ENCODE peak calls at places on chromosome 3, in six cellular contexts. K is HL-60, S is AG04450, B is brain microvascular endothelial cell, H is right lobe of liver, Z is endodermal cell. X is an unnamed sample.

GRCh38 chr3:131421301-131421700 is 39.7 kb downstream of the NUDT16 start:
- DNase-seq in K (no peak), S (no peak), B (no peak), H (no peak), Z (no peak), X (no peak)

GRCh38 chr3:180189310-180189648 is 152.5 kb upstream of the PEX5L start:
- DNase-seq in K (no peak), S (no peak), B (no peak), H (no peak), Z (no peak), X (no peak)

GRCh38 chr3:69197455-69197854 is 75.1 kb upstream of the LMOD3 start:
- DNase-seq in K (no peak), S (no peak), B (no peak), H (no peak), Z (no peak), X (no peak)

GRCh38 chr3:101084404-101084803 is 91.2 kb upstream of the ABI3BP start:
- DNase-seq in K (no peak), S (no peak), B (no peak), H (no peak), Z (no peak), X (no peak)

GRCh38 chr3:192917508-192918274 is at the start of gene MB21D2:
- DNase-seq in K (peak), S (peak), B (peak), H (peak), Z (peak), X (peak)

GRCh38 chr3:70067860-70068479 is 68.4 kb downstream of the SAMMSON start:
- DNase-seq in K (no peak), S (no peak), B (peak), H (no peak), Z (no peak), X (no peak)

GRCh38 chr3:101701696-101702634 is 15.4 kb upstream of the RPL24 start:
- DNase-seq in K (no peak), S (no peak), B (no peak), H (no peak), Z (no peak), X (no peak)

GRCh38 chr3:30073622-30074021 is 532.8 kb upstream of the TGFBR2 start:
- DNase-seq in K (no peak), S (no peak), B (no peak), H (no peak), Z (no peak), X (peak)

GRCh38 chr3:72336821-72337479 is 511.3 kb downstream of the SHQ1 start:
- DNase-seq in K (no peak), S (no peak), B (peak), H (peak), Z (peak), X (peak)

GRCh38 chr3:109336272-109336957 is 931 bp downstream of the DPPA4 start:
- DNase-seq in K (no peak), S (no peak), B (peak), H (peak), Z (peak), X (no peak)

DNA sequence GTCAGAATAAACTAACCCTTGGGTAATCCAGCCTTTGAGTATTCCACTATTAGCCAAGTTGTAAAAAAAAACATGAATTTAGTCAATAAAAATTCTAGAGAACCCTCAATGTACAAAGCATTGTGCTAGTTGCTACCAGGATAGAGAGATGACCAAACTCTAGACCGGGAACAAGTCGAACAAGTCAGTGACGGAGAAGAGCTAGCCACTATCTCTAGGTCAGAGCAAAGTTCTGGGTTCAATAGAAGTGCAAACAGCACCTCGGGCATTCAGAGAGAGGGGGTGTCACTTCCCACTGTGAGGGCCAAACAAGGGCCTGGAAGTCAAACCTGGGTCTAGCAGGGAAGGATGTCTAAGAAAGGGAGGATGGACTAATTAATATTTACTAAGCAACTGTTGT is 2.3 kb upstream of the ADCY5 start:
- DNase-seq in K (no peak), S (no peak), B (no peak), H (no peak), Z (no peak), X (no peak)
- H3K4me3 ChIP-seq in K (no peak), S (no peak), B (no peak), H (no peak), Z (no peak), X (no peak)

DNA sequence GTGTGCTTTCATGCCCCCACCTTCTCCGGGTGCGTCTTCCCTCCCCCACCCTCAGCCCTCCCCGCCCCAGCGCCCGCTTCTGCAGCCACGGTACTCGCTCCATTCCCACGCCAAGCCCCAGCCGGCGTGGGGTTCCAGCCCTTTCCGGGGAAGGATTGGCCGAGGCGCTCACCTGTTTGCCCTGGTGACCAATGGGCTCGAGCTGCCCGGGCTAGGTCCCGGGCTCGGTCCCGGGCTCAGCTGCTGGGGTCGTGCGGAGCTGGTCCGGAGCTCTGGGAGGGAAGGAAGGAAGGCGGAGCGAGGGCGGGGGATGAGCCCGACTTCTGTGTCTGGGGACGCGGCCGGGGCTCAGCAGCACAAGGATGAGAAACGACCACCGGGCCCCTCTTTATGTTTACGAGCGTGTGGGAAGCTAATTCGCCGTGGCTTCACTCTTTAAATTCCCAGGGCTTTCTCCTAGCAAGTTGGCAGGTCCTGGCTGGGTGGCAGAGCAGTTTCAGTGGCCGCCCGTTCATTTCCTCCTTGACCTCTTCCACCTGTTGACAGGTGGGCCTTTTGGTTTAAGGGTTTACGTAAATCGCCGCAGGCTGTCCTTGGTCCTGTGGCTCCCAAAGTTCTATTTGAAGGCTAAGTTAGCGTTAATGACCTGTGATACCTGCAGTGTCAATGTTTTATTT is at the start of gene IGSF10:
- DNase-seq in K (no peak), S (no peak), B (no peak), H (peak), Z (peak), X (no peak)
- H3K4me3 ChIP-seq in K (no peak), S (peak), B (peak), H (peak), Z (peak), X (peak)

DNA sequence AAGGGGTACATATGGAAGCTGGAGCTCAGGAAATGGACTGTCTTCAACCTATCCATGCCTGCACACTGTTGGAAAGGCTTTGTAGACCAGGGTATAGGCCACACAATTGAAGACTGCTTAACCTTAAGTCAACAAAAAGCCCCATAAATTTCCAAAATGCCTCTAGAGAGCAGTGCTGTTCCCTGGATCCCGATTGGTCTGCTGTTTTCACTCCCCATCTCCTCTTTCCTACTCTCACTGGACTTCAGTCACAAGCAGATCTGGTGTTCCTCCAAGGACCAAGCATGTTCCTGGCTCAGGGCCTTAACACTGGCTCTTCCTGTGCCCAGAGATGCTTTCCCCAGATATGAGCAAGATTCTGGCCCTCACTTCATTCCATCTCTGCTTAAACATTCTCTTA is 22.8 kb upstream of the LRRC34 start:
- DNase-seq in K (no peak), S (no peak), B (no peak), H (no peak), Z (no peak), X (no peak)
- H3K4me3 ChIP-seq in K (no peak), S (no peak), B (no peak), H (no peak), Z (no peak), X (no peak)

GRCh38 chr3:23129062-23129461 is 74.1 kb upstream of the UBE2E2 start:
- DNase-seq in K (no peak), S (no peak), B (no peak), H (no peak), Z (no peak), X (no peak)
- H3K4me3 ChIP-seq in K (no peak), S (peak), B (no peak), H (no peak), Z (no peak), X (peak)

GRCh38 chr3:150342951-150343468 is 65.1 kb upstream of the TSC22D2 start:
- DNase-seq in K (no peak), S (no peak), B (no peak), H (no peak), Z (no peak), X (no peak)

GRCh38 chr3:150346956-150347863 is 60.9 kb upstream of the TSC22D2 start:
- DNase-seq in K (no peak), S (no peak), B (peak), H (no peak), Z (no peak), X (no peak)

GRCh38 chr3:150344079-150344478 is 64.0 kb upstream of the TSC22D2 start:
- DNase-seq in K (no peak), S (no peak), B (no peak), H (no peak), Z (no peak), X (no peak)

GRCh38 chr3:150341893-150342292 is 66.2 kb upstream of the TSC22D2 start:
- DNase-seq in K (no peak), S (no peak), B (no peak), H (no peak), Z (no peak), X (no peak)

GRCh38 chr3:150345021-150345538 is 63.0 kb upstream of the TSC22D2 start:
- DNase-seq in K (no peak), S (no peak), B (no peak), H (no peak), Z (peak), X (no peak)
- H3K4me3 ChIP-seq in K (no peak), S (no peak), B (no peak), H (no peak), Z (no peak), X (no peak)

GRCh38 chr3:123025642-123026521 is 1.7 kb downstream of the SEMA5B start:
- DNase-seq in K (peak), S (no peak), B (no peak), H (no peak), Z (peak), X (no peak)

GRCh38 chr3:123031051-123031450 is 3.5 kb upstream of the SEMA5B start:
- DNase-seq in K (no peak), S (no peak), B (no peak), H (no peak), Z (peak), X (no peak)

GRCh38 chr3:123026551-123027291 is 842 bp downstream of the SEMA5B start:
- DNase-seq in K (no peak), S (no peak), B (no peak), H (peak), Z (peak), X (no peak)

GRCh38 chr3:123027292-123028232 is at the start of gene SEMA5B:
- DNase-seq in K (no peak), S (no peak), B (no peak), H (peak), Z (peak), X (no peak)

DNA sequence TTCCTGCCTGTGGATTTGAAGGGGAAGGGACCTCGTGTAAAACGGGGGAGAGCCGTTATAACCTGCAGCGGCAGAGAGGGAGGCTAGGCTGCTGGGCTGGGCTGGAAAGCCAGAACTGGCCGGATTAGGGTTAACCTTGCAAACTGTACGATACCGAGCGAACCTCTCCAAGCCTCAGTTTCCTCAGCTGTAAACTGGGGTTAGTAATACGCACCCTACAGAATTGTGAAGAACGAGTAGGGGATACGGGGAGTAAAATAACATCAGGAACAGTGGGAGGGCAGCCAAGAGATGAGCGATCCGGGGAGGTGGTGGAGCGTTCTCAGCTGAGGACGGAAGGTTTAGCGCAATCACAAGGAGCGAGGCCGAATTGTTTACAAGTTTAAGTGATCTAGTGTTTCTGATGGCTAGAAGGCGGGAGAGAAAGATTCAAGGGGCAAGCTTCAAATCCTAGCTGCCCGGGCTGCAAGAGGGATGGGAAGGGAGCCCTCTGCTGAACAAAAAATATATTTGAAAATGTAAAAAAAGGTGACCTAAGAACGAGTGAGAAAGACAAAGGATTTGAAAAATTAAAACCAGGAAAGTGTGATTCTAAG is 768 bp upstream of the SEMA5B start:
- DNase-seq in K (peak), S (peak), B (peak), H (no peak), Z (peak), X (peak)
- H3K4me3 ChIP-seq in K (peak), S (peak), B (peak), H (peak), Z (peak), X (peak)

DNA sequence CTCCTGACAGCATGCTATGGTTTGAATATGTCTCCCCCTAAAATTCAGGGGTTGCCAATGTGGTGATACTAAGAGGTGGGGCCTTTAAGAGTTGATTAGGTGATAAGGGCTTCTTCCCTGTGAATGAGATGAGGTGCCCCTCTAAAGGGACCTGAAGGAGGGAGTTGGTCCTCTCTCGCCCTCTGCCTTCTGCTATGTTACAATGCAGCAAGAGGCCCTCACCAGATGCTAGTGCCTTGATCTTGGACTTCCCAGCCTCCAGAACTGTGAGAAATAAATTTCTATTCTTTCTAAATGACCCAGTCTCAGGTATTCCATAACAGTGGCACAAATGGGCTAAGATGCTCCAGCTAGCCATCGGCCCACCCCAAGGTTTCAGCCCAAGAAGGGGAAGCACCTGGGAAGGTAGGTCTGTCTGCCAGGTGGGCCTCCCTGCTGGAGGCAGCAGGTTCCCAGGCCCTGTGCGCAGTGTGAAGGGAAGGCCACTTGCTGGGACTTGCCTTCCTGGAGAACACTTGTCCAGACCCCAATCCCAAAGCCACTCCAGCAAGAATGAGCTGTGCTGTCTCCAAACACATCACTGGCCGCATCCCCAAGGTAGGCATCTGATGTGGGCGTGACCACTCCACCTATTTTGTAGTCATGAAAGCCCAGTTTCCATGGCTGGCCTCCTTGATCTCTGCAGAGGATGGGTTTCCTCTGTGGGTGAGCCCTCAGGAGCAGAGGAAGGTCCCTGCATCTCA is 9.0 kb downstream of the TGM4 start:
- DNase-seq in K (no peak), S (no peak), B (no peak), H (no peak), Z (peak), X (no peak)
- H3K4me3 ChIP-seq in K (no peak), S (no peak), B (no peak), H (no peak), Z (no peak), X (no peak)

DNA sequence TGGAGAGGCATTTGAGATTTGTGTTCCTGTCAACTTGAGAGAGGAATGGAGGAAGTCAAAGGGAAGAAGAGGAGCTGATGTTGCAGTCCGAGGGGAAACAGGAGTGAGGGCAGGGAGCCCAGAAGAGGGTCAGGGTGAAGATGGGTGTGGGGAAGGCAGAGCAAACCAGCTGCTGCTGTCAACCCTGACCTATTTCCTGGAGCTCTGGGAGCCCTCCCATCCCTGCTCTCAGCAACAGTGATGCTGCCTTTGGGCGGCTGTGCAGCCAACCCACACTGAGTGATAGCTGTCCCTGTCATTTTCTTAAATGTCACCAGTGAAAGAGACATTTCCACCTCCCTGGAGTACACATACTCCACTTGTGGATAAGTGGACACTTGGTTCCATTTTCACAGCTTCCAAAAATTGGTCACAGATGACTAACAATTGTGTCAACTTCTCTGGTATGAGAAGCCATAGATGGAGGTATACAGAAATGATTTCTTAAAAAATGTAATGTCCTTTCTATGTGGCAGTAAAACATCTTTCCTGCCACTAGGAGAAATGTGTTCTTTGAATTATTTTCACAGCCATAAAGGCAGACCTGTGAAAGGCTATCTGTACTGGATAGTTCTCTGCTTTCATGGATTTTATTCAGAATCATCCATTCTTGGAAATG is 556.3 kb upstream of the TBL1XR1 start:
- DNase-seq in K (no peak), S (no peak), B (no peak), H (peak), Z (no peak), X (no peak)
- H3K4me3 ChIP-seq in K (no peak), S (no peak), B (no peak), H (no peak), Z (no peak), X (no peak)

GRCh38 chr3:49277357-49277723 is 308 bp upstream of the C3orf62 start:
- DNase-seq in K (no peak), S (no peak), B (no peak), H (no peak), Z (no peak), X (no peak)

GRCh38 chr3:49279376-49279775 is 2.3 kb upstream of the C3orf62 start:
- DNase-seq in K (no peak), S (no peak), B (no peak), H (no peak), Z (no peak), X (no peak)

GRCh38 chr3:49273825-49274532 is 3.1 kb downstream of the C3orf62 start:
- DNase-seq in K (no peak), S (no peak), B (no peak), H (no peak), Z (no peak), X (no peak)

GRCh38 chr3:49278548-49278947 is 1.5 kb upstream of the C3orf62 start:
- DNase-seq in K (no peak), S (no peak), B (no peak), H (no peak), Z (no peak), X (no peak)

DNA sequence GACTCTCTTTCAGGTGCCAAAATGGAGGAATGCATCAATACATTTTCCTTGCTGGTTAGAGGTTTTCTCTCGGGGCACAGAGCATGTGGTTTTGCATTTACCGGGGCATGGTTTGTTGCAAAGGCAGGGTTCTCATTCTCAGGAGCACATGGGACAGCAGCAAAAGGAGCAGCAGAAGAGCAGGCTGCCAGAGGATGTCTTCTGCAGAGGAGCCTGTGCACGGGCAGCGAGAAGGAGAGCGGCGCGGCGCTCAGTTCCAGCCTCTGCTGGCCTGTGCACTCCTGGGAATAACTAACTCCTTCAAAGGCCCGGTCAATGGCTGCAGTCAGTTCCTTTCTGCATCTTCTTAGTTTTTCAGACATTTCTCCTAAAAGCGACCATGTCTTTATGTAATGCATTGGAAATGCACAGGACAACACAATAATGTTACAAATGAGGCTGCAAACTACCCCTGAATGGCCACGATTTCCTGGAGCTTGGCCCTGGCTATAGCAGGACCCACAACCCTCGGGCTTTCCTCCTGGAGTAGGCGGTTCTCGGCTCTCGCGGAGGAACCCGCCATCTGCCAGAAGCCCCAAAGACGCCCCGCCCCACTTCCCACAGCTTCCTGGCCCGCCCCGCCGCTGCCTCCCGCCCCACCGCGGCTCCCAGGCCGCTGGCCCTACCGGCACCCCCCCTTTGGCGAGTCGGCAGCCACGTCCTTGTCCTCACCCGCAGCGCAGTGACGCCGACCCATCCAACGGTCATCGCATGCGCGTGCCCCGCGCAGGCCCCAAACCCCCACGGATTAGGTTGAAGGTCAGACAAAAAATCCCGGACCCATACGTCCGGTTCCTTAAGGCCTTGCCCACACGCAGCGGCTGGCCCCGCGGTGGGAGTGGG is at the start of gene C3orf62:
- DNase-seq in K (peak), S (peak), B (peak), H (peak), Z (peak), X (peak)
- H3K4me3 ChIP-seq in K (no peak), S (peak), B (peak), H (peak), Z (no peak), X (peak)